ENCODE peak calls at places on chromosomes 11 and 22, in five cellular contexts. E, X, W, S and D are unnamed samples.

GRCh38 chr11:134409552-134410429 is 2.3 kb downstream of the B3GAT1 start:
- DNase-seq in E (peak; percentile 67), X (no peak), W (no peak), S (no peak), D (no peak)

GRCh38 chr22:39997939-39998726 is 3.4 kb downstream of the FAM83F start:
- DNase-seq in S (peak; percentile 23), X (peak; percentile 80), W (no peak), E (peak; percentile 83), D (peak; percentile 31)

GRCh38 chr11:8092587-8093424 is 11.8 kb downstream of the TUB start:
- DNase-seq in E (peak; percentile 68), X (peak; percentile 69), W (peak; percentile 71), S (peak; percentile 66), D (peak; percentile 78)

GRCh38 chr22:38403806-38404205 is 51.2 kb downstream of the KCNJ4 start:
- DNase-seq in X (no peak), E (no peak), W (no peak), S (no peak), D (no peak)

GRCh38 chr11:129637473-129637872 is 178.2 kb upstream of the TMEM45B start:
- DNase-seq in E (no peak), W (no peak), X (no peak), S (peak; percentile 17), D (no peak)

GRCh38 chr11:91104237-91104636 is 881.4 kb upstream of the CHORDC1 start:
- DNase-seq in E (no peak), W (no peak), S (peak; percentile 49), X (no peak), D (no peak)

GRCh38 chr11:128022007-128022368 is 565.4 kb downstream of the ETS1 start:
- DNase-seq in E (no peak), W (no peak), S (no peak), X (no peak), D (no peak)

GRCh38 chr11:11407738-11408084 is 54.7 kb upstream of the CSNK2A3 start:
- DNase-seq in W (no peak), S (no peak), X (no peak), E (no peak), D (no peak)

GRCh38 chr11:125724125-125724524 is 22.0 kb upstream of the PATE1 start:
- DNase-seq in X (no peak), E (no peak), W (no peak), S (peak; percentile 30), D (no peak)

GRCh38 chr11:128903248-128904041 is 12.3 kb downstream of the KCNJ5 start:
- DNase-seq in X (no peak), S (no peak), E (no peak), W (no peak), D (peak; percentile 54)

GRCh38 chr11:2460540-2461252 is 15.9 kb downstream of the KCNQ1 start:
- DNase-seq in X (no peak), E (peak; percentile 26), W (no peak), S (no peak), D (no peak)

GRCh38 chr11:13278620-13279486 is 1.3 kb downstream of the BMAL1 start:
- DNase-seq in W (no peak), E (no peak), X (peak; percentile 29), S (no peak), D (no peak)

GRCh38 chr22:44026630-44027511 is 2.8 kb downstream of the PARVB start:
- DNase-seq in E (peak; percentile 70), S (no peak), W (peak; percentile 94), X (peak; percentile 24), D (peak; percentile 90)

GRCh38 chr11:23727821-23728220 is 769.0 kb upstream of the LUZP2 start:
- DNase-seq in S (peak; percentile 4), X (no peak), E (no peak), W (no peak), D (no peak)

GRCh38 chr11:10413268-10413667 is 41.8 kb upstream of the AMPD3 start:
- DNase-seq in X (no peak), W (no peak), E (no peak), S (peak; percentile 62), D (no peak)

GRCh38 chr11:58786693-58787092 is 55.0 kb upstream of the GLYAT start:
- DNase-seq in E (no peak), X (no peak), W (no peak), S (no peak), D (no peak)

GRCh38 chr11:111193924-111194490 is 51.5 kb upstream of the POU2AF2 start:
- DNase-seq in S (no peak), X (no peak), E (no peak), W (no peak), D (no peak)

GRCh38 chr11:71236836-71237475 is 15.4 kb downstream of the SHANK2 start:
- DNase-seq in X (peak; percentile 3), W (peak; percentile 28), S (no peak), E (no peak), D (no peak)

GRCh38 chr11:6611092-6612007 is 666 bp downstream of the TAF10 start:
- DNase-seq in X (peak; percentile 59), S (no peak), E (no peak), W (peak; percentile 82), D (peak; percentile 61)

GRCh38 chr22:35312198-35313059 is 12.7 kb downstream of the TOM1 start:
- DNase-seq in X (peak; percentile 33), S (no peak), E (no peak), W (peak; percentile 71), D (peak; percentile 63)

GRCh38 chr11:122210378-122210995 is 94.5 kb upstream of the BLID start:
- DNase-seq in S (no peak), X (no peak), E (no peak), W (no peak), D (no peak)
- H3K27ac ChIP-seq in S (peak overlapping the region; percentile 47), X (no peak overlapping the region), E (no peak overlapping the region), W (no peak overlapping the region), D (peak overlapping the region; percentile 44)

GRCh38 chr11:116606060-116606459 is 166.7 kb downstream of the BUD13 start:
- DNase-seq in X (no peak), E (no peak), W (no peak), S (no peak), D (no peak)

GRCh38 chr11:116607027-116607426 is 165.8 kb downstream of the BUD13 start:
- DNase-seq in E (no peak), W (no peak), X (no peak), S (no peak), D (no peak)

GRCh38 chr11:116602637-116602942 is 170.2 kb downstream of the BUD13 start:
- DNase-seq in X (no peak), W (peak; percentile 15), E (no peak), S (no peak), D (no peak)

GRCh38 chr11:116603783-116604323 is 168.9 kb downstream of the BUD13 start:
- DNase-seq in E (no peak), W (peak; percentile 34), S (no peak), X (no peak), D (no peak)

GRCh38 chr11:116605543-116605942 is 167.2 kb downstream of the BUD13 start:
- DNase-seq in W (no peak), S (peak; percentile 35), E (peak; percentile 30), X (peak; percentile 29), D (peak; percentile 23)
- TF ChIP-seq CTCF in W (no peak), S (peak; percentile 16), E (no peak), X (peak; percentile 11), D (peak; percentile 8)

DNA sequence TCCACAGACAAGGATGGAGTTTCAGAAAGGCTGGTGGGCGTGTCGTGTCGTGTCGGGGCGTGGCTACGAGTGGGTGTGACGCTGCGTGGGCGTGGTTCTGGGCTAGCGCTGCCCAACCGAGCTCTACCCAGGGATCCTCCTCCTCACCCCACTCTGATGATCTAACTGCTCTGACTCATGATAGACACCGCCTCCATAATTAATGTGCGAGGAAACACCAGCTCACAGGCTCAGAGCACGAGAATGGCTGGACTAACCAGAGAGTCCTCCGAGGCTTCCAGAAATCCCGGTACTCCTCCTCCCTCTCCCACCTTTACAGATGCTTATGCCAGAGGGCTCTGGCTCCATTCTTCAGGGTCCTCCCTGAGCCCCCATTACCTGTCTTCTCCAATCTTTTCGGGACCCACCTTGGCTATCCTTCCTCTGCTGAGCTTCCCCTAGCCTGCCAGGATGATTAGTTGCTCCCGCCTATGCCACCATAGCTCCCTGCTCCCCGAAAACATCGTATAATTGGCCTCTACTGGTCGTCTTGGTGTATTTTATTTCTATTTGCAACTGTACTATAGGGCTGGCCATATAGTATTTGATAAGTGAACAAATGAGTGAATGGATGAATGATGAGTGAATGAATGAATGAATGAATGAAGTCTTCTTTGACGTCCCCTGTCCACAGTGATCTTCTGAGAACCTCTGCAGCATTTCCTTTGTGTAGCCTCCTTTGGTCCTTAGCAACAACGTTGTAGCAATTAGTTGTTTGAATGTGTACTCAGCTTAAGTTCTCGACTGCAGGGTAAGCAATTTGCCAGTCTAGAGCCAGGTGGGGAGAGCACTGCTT is 21.7 kb downstream of the TMPRSS13 start:
- DNase-seq in E (peak; percentile 68), S (peak; percentile 83), W (peak; percentile 85), X (peak; percentile 72), D (peak; percentile 83)
- TF ChIP-seq POLR2A in E (no peak), S (no peak), W (no peak), X (peak; percentile 26), D (no peak)

DNA sequence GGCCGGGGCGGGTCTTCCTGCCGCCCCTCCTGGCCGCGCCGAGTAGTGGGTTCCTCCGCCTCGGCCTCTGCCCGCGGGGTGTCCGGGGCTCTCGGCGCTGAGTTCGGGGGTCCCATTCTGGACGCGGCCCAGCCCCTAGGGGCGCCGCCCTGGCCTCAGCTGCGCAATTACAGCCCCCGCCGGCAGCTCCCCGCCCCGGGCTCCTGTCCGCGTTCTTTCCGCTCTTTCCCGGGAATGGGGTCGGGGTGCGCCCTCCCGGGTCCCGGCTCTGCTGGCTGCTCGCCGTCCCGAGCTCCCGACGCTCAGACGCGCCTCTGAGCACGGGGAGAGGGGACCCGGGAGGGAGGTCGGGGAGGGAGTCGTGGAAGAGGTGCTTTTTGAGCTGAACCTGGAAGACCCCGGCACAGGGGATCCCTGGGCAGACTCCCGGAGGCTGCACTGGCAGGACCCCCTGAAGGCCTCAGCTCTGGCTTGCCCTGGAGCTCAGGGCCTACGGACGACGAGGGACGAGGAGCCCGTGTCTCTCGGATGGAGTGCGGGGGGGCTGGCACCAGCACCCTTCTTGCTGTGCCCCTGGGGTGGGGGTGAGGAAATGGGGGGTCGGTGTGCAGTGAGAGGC is 543 bp downstream of the TSPAN4 start:
- DNase-seq in X (no peak), W (no peak), S (no peak), E (no peak), D (no peak)
- H3K27ac ChIP-seq in X (peak overlapping the region; percentile 82), W (peak overlapping the region; percentile 97), S (peak overlapping the region; percentile 99), E (peak overlapping the region; percentile 76), D (peak overlapping the region; percentile 94)

GRCh38 chr22:48077699-48078098 is 1315.2 kb downstream of the TBC1D22A start:
- DNase-seq in S (no peak), X (no peak), W (no peak), E (no peak), D (no peak)
- TF ChIP-seq CTCF in S (no peak), X (no peak), W (no peak), E (no peak), D (no peak)

GRCh38 chr11:82080160-82080559 is 653.5 kb downstream of the FAM181B start:
- DNase-seq in W (no peak), X (no peak), S (no peak), E (no peak), D (no peak)
- TF ChIP-seq POLR2A in W (no peak), X (no peak), S (no peak), E (no peak), D (no peak)

GRCh38 chr11:64304316-64305072 is 830 bp upstream of the ESRRA start:
- DNase-seq in E (peak; percentile 97), X (peak; percentile 95), W (peak; percentile 97), S (peak; percentile 94), D (peak; percentile 93)
- H3K27ac ChIP-seq in E (peak overlapping the region; percentile 95), X (peak overlapping the region; percentile 62), W (peak overlapping the region; percentile 96), S (peak overlapping the region; percentile 92), D (peak overlapping the region; percentile 97)

GRCh38 chr11:35412285-35412684 is 7.1 kb downstream of the SLC1A2 start:
- DNase-seq in E (no peak), W (no peak), X (no peak), S (peak; percentile 25), D (no peak)
- TF ChIP-seq CTCF in E (no peak), W (peak; percentile 7), X (peak; percentile 18), S (peak; percentile 72), D (peak; percentile 27)